ENCODE peak calls at places on chromosome 5, in four cellular contexts. L, H, G and A are unnamed samples.

GRCh38 chr5:137461636-137462596 is 37.2 kb downstream of the SPOCK1 start:
- DNase-seq in L (no peak), H (no peak), G (no peak), A (no peak)

GRCh38 chr5:176789873-176790615 is 20.3 kb upstream of the UNC5A start:
- DNase-seq in L (no peak), G (no peak), H (no peak), A (no peak)

GRCh38 chr5:78268361-78268760 is 26.1 kb downstream of the AP3B1 start:
- DNase-seq in L (no peak), G (no peak), H (no peak), A (no peak)

GRCh38 chr5:56838409-56839039 is 23.2 kb downstream of the MAP3K1 start:
- DNase-seq in G (no peak), H (peak; percentile 78), L (no peak), A (peak; percentile 77)

GRCh38 chr5:27969157-27969556 is 930.8 kb upstream of the CDH9 start:
- DNase-seq in L (no peak), H (peak; percentile 13), G (no peak), A (no peak)

GRCh38 chr5:80957031-80957761 is 3.0 kb upstream of the RASGRF2 start:
- DNase-seq in L (no peak), G (no peak), H (peak; percentile 45), A (peak; percentile 55)

GRCh38 chr5:136232316-136232715 is 39.4 kb upstream of the SMIM32 start:
- DNase-seq in H (no peak), G (no peak), L (no peak), A (no peak)

GRCh38 chr5:110377411-110378392 is 348.8 kb downstream of the TMEM232 start:
- DNase-seq in H (peak; percentile 62), L (no peak), G (no peak), A (no peak)

GRCh38 chr5:164498393-164498792 is 993.0 kb downstream of the MAT2B start:
- DNase-seq in G (no peak), L (no peak), H (no peak), A (no peak)

GRCh38 chr5:145280806-145281205 is 554.3 kb downstream of the PRELID2 start:
- DNase-seq in G (no peak), H (no peak), L (no peak), A (no peak)

GRCh38 chr5:172870261-172870806 is 36.3 kb downstream of the ERGIC1 start:
- DNase-seq in G (no peak), H (peak; percentile 94), L (no peak), A (peak; percentile 99)

GRCh38 chr5:170269579-170269978 is 28.0 kb downstream of the LCP2 start:
- DNase-seq in H (no peak), G (no peak), L (no peak), A (peak; percentile 71)

GRCh38 chr5:174724484-174725260 is at the start of gene MSX2:
- DNase-seq in L (no peak), G (no peak), H (peak; percentile 79), A (peak; percentile 66)

GRCh38 chr5:1552469-1553255 is 28.9 kb upstream of the LPCAT1 start:
- DNase-seq in L (peak; percentile 94), G (no peak), H (peak; percentile 14), A (no peak)

GRCh38 chr5:74232281-74232680 is 408.2 kb downstream of the ENC1 start:
- DNase-seq in H (peak; percentile 60), G (no peak), L (no peak), A (no peak)

GRCh38 chr5:82259172-82259800 is 18.9 kb downstream of the RPS23 start:
- DNase-seq in G (no peak), H (peak; percentile 69), L (no peak), A (peak; percentile 49)

GRCh38 chr5:78447775-78448424 is 87.5 kb downstream of the SCAMP1 start:
- DNase-seq in G (no peak), H (no peak), L (no peak), A (no peak)

GRCh38 chr5:130476325-130476724 is 572.1 kb downstream of the CHSY3 start:
- DNase-seq in G (no peak), H (no peak), L (no peak), A (no peak)

GRCh38 chr5:98111686-98112085 is 661.8 kb upstream of the RGMB start:
- DNase-seq in H (no peak), G (no peak), L (no peak), A (no peak)

GRCh38 chr5:95620030-95620869 is at the start of gene GPR150:
- DNase-seq in H (peak; percentile 46), G (peak; percentile 31), L (no peak), A (peak; percentile 69)

GRCh38 chr5:20224046-20224445 is 236.0 kb upstream of the CDH18 start:
- DNase-seq in H (peak; percentile 19), L (no peak), G (no peak), A (no peak)

GRCh38 chr5:74762599-74762998 is 4.3 kb downstream of the GFM2 start:
- DNase-seq in G (no peak), H (peak; percentile 26), L (no peak), A (peak; percentile 65)

GRCh38 chr5:173163219-173163618 is 18.9 kb downstream of the BNIP1 start:
- DNase-seq in G (no peak), H (no peak), L (no peak), A (no peak)

GRCh38 chr5:143397302-143398052 is 6.0 kb downstream of the NR3C1 start:
- DNase-seq in G (no peak), L (no peak), H (no peak), A (no peak)

GRCh38 chr5:151923865-151924264 is 786 bp downstream of the GLRA1 start:
- DNase-seq in G (no peak), L (no peak), H (peak; percentile 33), A (peak; percentile 8)

GRCh38 chr5:136674178-136674577 is 308.8 kb upstream of the TRPC7 start:
- DNase-seq in L (no peak), G (no peak), H (no peak), A (no peak)

GRCh38 chr5:11853140-11853539 is 51.1 kb downstream of the CTNND2 start:
- DNase-seq in G (no peak), L (no peak), H (no peak), A (no peak)

GRCh38 chr5:159764283-159764927 is 151.9 kb upstream of the ADRA1B start:
- DNase-seq in L (no peak), H (peak; percentile 94), G (no peak), A (no peak)